ENCODE peak calls at places on chromosomes 3 and 15, in five cellular contexts. One of them, this sample, is unnamed.

GRCh38 chr15:100559330-100559729 is 30.6 kb upstream of the CERS3 start:
- DNase-seq in NCI-H2107: no peak
- DNase-seq in HuH-7: no peak
- DNase-seq in nucleus accumbens: no peak
- DNase-seq in AG08395: peak
- DNase-seq in this sample: no peak

GRCh38 chr15:72276326-72276700 is 4.0 kb upstream of the PARP6 start:
- DNase-seq in nucleus accumbens: no peak
- DNase-seq in AG08395: no peak
- DNase-seq in HuH-7: no peak
- DNase-seq in NCI-H2107: no peak
- DNase-seq in this sample: no peak

GRCh38 chr15:95875141-95875643 is 455.3 kb upstream of the NR2F2 start:
- DNase-seq in NCI-H2107: no peak
- DNase-seq in nucleus accumbens: no peak
- DNase-seq in AG08395: peak
- DNase-seq in HuH-7: no peak
- DNase-seq in this sample: no peak

GRCh38 chr15:29936353-29937049 is 114.2 kb upstream of the TJP1 start:
- DNase-seq in NCI-H2107: no peak
- DNase-seq in AG08395: no peak
- DNase-seq in nucleus accumbens: no peak
- DNase-seq in HuH-7: no peak
- DNase-seq in this sample: no peak

GRCh38 chr3:128322030-128323022 is 144.4 kb downstream of the DNAJB8 start:
- DNase-seq in nucleus accumbens: peak
- DNase-seq in NCI-H2107: no peak
- DNase-seq in HuH-7: peak
- DNase-seq in AG08395: peak
- DNase-seq in this sample: peak

GRCh38 chr3:59289836-59290235 is 240.0 kb upstream of the CFAP20DC start:
- DNase-seq in HuH-7: no peak
- DNase-seq in NCI-H2107: no peak
- DNase-seq in nucleus accumbens: no peak
- DNase-seq in AG08395: no peak
- DNase-seq in this sample: no peak

GRCh38 chr3:65146149-65146548 is 458.3 kb upstream of the ADAMTS9 start:
- DNase-seq in AG08395: no peak
- DNase-seq in nucleus accumbens: no peak
- DNase-seq in NCI-H2107: no peak
- DNase-seq in HuH-7: no peak
- DNase-seq in this sample: no peak

GRCh38 chr3:41288785-41289184 is 89.5 kb downstream of the CTNNB1 start:
- DNase-seq in HuH-7: no peak
- DNase-seq in nucleus accumbens: no peak
- DNase-seq in NCI-H2107: no peak
- DNase-seq in AG08395: no peak
- DNase-seq in this sample: no peak

GRCh38 chr3:13492048-13492447 is 11.9 kb downstream of the HDAC11 start:
- DNase-seq in AG08395: no peak
- DNase-seq in nucleus accumbens: no peak
- DNase-seq in HuH-7: no peak
- DNase-seq in NCI-H2107: no peak
- DNase-seq in this sample: no peak